ENCODE peak calls at places on chromosomes 12 and 14, in six cellular contexts. One of them, this sample, is unnamed.

GRCh38 chr12:84694111-84694510 is 218.5 kb downstream of the SLC6A15 start:
- DNase-seq in stomach: no peak
- DNase-seq in right lobe of liver: no peak
- DNase-seq in body of pancreas: no peak
- DNase-seq in GM12892: no peak
- DNase-seq in K562: no peak
- DNase-seq in this sample: no peak

GRCh38 chr12:124851344-124851743 is 12.3 kb downstream of the SCARB1 start:
- DNase-seq in stomach: no peak
- DNase-seq in right lobe of liver: no peak
- DNase-seq in body of pancreas: no peak
- DNase-seq in GM12892: no peak
- DNase-seq in K562: no peak
- DNase-seq in this sample: no peak

GRCh38 chr12:85949253-85949652 is 75.2 kb downstream of the NTS start:
- DNase-seq in stomach: no peak
- DNase-seq in right lobe of liver: no peak
- DNase-seq in body of pancreas: no peak
- DNase-seq in GM12892: no peak
- DNase-seq in K562: no peak
- DNase-seq in this sample: no peak

GRCh38 chr12:3214508-3215365 is 137.6 kb downstream of the TSPAN9 start:
- DNase-seq in stomach: no peak
- DNase-seq in right lobe of liver: no peak
- DNase-seq in body of pancreas: no peak
- DNase-seq in GM12892: no peak
- DNase-seq in K562: no peak
- DNase-seq in this sample: no peak

GRCh38 chr14:79064200-79064599 is 894.0 kb downstream of the NRXN3 start:
- DNase-seq in stomach: no peak
- DNase-seq in right lobe of liver: no peak
- DNase-seq in body of pancreas: no peak
- DNase-seq in GM12892: no peak
- DNase-seq in K562: no peak
- DNase-seq in this sample: no peak

GRCh38 chr14:72665259-72665658 is 228.6 kb downstream of the DPF3 start:
- DNase-seq in stomach: no peak
- DNase-seq in right lobe of liver: no peak
- DNase-seq in body of pancreas: peak; percentile 9
- DNase-seq in GM12892: no peak
- DNase-seq in K562: no peak
- DNase-seq in this sample: no peak

GRCh38 chr12:25376985-25377384 is 126.3 kb upstream of the KRAS start:
- DNase-seq in stomach: no peak
- DNase-seq in right lobe of liver: no peak
- DNase-seq in body of pancreas: no peak
- DNase-seq in GM12892: no peak
- DNase-seq in K562: no peak
- DNase-seq in this sample: no peak

GRCh38 chr12:21614510-21614909 is 9.9 kb upstream of the GYS2 start:
- DNase-seq in stomach: no peak
- DNase-seq in right lobe of liver: no peak
- DNase-seq in body of pancreas: no peak
- DNase-seq in GM12892: no peak
- DNase-seq in K562: no peak
- DNase-seq in this sample: no peak

GRCh38 chr12:9364224-9365176 is 156.3 kb upstream of the PZP start:
- DNase-seq in stomach: no peak
- DNase-seq in right lobe of liver: no peak
- DNase-seq in body of pancreas: no peak
- DNase-seq in GM12892: no peak
- DNase-seq in K562: no peak
- DNase-seq in this sample: no peak

GRCh38 chr14:35406811-35407630 is 2.5 kb upstream of the NFKBIA start:
- DNase-seq in stomach: no peak
- DNase-seq in right lobe of liver: no peak
- DNase-seq in body of pancreas: peak; percentile 64
- DNase-seq in GM12892: no peak
- DNase-seq in K562: peak; percentile 52
- DNase-seq in this sample: peak; percentile 72

GRCh38 chr12:71780207-71780822 is 25.7 kb downstream of the RAB21 start:
- DNase-seq in stomach: peak; percentile 29
- DNase-seq in right lobe of liver: peak; percentile 26
- DNase-seq in body of pancreas: peak; percentile 47
- DNase-seq in GM12892: no peak
- DNase-seq in K562: peak; percentile 28
- DNase-seq in this sample: peak; percentile 44

GRCh38 chr14:103141117-103141796 is 18.0 kb downstream of the TNFAIP2 start:
- DNase-seq in stomach: peak; percentile 71
- DNase-seq in right lobe of liver: no peak
- DNase-seq in body of pancreas: peak; percentile 61
- DNase-seq in GM12892: no peak
- DNase-seq in K562: peak; percentile 80
- DNase-seq in this sample: peak; percentile 45

GRCh38 chr12:66024966-66025365 is 105.6 kb downstream of the LLPH start:
- DNase-seq in stomach: no peak
- DNase-seq in right lobe of liver: no peak
- DNase-seq in body of pancreas: no peak
- DNase-seq in GM12892: no peak
- DNase-seq in K562: no peak
- DNase-seq in this sample: no peak

DNA sequence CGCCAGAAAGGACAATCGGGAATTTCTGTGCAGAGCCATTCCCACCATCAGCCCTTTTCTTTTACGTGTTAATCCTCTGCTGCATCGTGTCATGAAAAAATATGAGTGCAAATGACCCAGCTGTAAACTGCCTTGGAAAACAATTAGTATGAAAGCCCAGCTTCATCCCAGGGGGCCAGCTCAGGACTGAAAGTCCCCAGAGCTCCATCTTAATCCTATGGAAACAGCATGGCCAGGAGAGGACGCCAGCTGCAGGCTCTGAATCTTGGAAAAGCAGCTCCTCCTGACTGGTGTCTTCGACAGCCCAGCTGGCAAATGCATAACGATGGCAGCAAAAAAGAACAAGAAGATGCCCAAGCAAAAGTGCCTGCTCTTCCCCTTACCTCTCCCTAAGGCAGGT is 191.5 kb downstream of the NTF3 start:
- DNase-seq in stomach: no peak
- DNase-seq in right lobe of liver: no peak
- DNase-seq in body of pancreas: no peak
- DNase-seq in GM12892: no peak
- DNase-seq in K562: no peak
- DNase-seq in this sample: no peak
- TF ChIP-seq POLR2A in stomach: no peak
- TF ChIP-seq POLR2A in right lobe of liver: no peak
- TF ChIP-seq POLR2A in body of pancreas: no peak
- TF ChIP-seq POLR2A in GM12892: no peak
- TF ChIP-seq POLR2A in K562: no peak
- TF ChIP-seq POLR2A in this sample: no peak

DNA sequence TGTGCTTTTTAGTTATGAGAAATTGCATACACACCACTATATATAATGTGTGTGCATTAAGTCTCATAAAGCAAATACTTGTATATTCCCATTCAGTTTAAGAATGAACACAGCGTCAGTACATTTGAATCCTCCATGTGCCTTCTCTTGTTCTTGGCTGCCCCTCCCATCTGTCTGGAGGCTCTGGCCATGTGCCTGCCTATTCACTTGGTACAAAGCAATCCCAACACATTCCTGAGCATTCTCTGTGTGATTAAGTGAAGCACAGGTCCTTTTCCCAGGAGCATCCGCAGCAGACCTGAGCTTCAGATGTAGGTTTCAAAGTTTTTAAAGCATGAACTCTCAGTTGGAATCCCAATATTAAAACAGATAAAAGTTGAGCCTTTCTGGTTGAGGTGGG is 58.7 kb downstream of the POLR3B start:
- DNase-seq in stomach: no peak
- DNase-seq in right lobe of liver: no peak
- DNase-seq in body of pancreas: no peak
- DNase-seq in GM12892: no peak
- DNase-seq in K562: no peak
- DNase-seq in this sample: no peak
- TF ChIP-seq POLR2A in stomach: no peak
- TF ChIP-seq POLR2A in right lobe of liver: no peak
- TF ChIP-seq POLR2A in body of pancreas: no peak
- TF ChIP-seq POLR2A in GM12892: no peak
- TF ChIP-seq POLR2A in K562: no peak
- TF ChIP-seq POLR2A in this sample: no peak

GRCh38 chr12:110467847-110468211 is 228 bp downstream of the GPN3 start:
- DNase-seq in stomach: no peak
- DNase-seq in right lobe of liver: no peak
- DNase-seq in body of pancreas: no peak
- DNase-seq in GM12892: no peak
- DNase-seq in K562: no peak
- DNase-seq in this sample: no peak
- TF ChIP-seq POLR2A in stomach: no peak
- TF ChIP-seq POLR2A in right lobe of liver: peak; percentile 90
- TF ChIP-seq POLR2A in body of pancreas: peak; percentile 96
- TF ChIP-seq POLR2A in GM12892: no peak
- TF ChIP-seq POLR2A in K562: peak; percentile 83
- TF ChIP-seq POLR2A in this sample: no peak

GRCh38 chr14:64986578-64987571 is at the start of gene FNTB:
- DNase-seq in stomach: peak; percentile 97
- DNase-seq in right lobe of liver: peak; percentile 99
- DNase-seq in body of pancreas: peak; percentile 96
- DNase-seq in GM12892: peak; percentile 87
- DNase-seq in K562: peak; percentile 89
- DNase-seq in this sample: peak; percentile 97
- TF ChIP-seq POLR2A in stomach: peak; percentile 35
- TF ChIP-seq POLR2A in right lobe of liver: peak; percentile 53
- TF ChIP-seq POLR2A in body of pancreas: peak; percentile 79
- TF ChIP-seq POLR2A in GM12892: no peak
- TF ChIP-seq POLR2A in K562: peak; percentile 84
- TF ChIP-seq POLR2A in this sample: peak; percentile 77